ENCODE peak calls at places on chromosomes 2 and 18, in five cellular contexts. One of them, this sample, is unnamed.

GRCh38 chr2:2898744-2899143 is 478.9 kb downstream of the EIPR1 start:
- DNase-seq in MM.1S: no peak
- DNase-seq in fibroblast of lung: no peak
- DNase-seq in endodermal cell: no peak
- DNase-seq in HCT116: no peak
- DNase-seq in this sample: no peak

GRCh38 chr2:8679827-8680731 is 1.8 kb upstream of the ID2 start:
- DNase-seq in HCT116: peak
- DNase-seq in MM.1S: no peak
- DNase-seq in endodermal cell: peak
- DNase-seq in fibroblast of lung: peak
- DNase-seq in this sample: no peak

GRCh38 chr2:88690591-88691338 is 708 bp upstream of the RPIA start:
- DNase-seq in endodermal cell: no peak
- DNase-seq in HCT116: peak
- DNase-seq in MM.1S: peak
- DNase-seq in fibroblast of lung: no peak
- DNase-seq in this sample: no peak

GRCh38 chr2:118530976-118531375 is 316.5 kb downstream of the EN1 start:
- DNase-seq in MM.1S: no peak
- DNase-seq in fibroblast of lung: no peak
- DNase-seq in endodermal cell: no peak
- DNase-seq in HCT116: peak
- DNase-seq in this sample: no peak

GRCh38 chr2:109560265-109560664 is 53.5 kb downstream of the SEPTIN10 start:
- DNase-seq in endodermal cell: no peak
- DNase-seq in fibroblast of lung: no peak
- DNase-seq in MM.1S: no peak
- DNase-seq in HCT116: no peak
- DNase-seq in this sample: no peak

GRCh38 chr18:3148930-3149535 is 70.7 kb downstream of the MYOM1 start:
- DNase-seq in HCT116: no peak
- DNase-seq in MM.1S: no peak
- DNase-seq in fibroblast of lung: peak
- DNase-seq in endodermal cell: no peak
- DNase-seq in this sample: no peak

GRCh38 chr2:94960266-94960665 is 65.2 kb upstream of the MAL start:
- DNase-seq in MM.1S: no peak
- DNase-seq in fibroblast of lung: no peak
- DNase-seq in HCT116: no peak
- DNase-seq in endodermal cell: no peak
- DNase-seq in this sample: no peak

GRCh38 chr2:236507393-236508085 is 62.1 kb upstream of the ACKR3 start:
- DNase-seq in fibroblast of lung: peak
- DNase-seq in endodermal cell: peak
- DNase-seq in HCT116: no peak
- DNase-seq in MM.1S: no peak
- DNase-seq in this sample: no peak

GRCh38 chr18:53790817-53791216 is 433.7 kb downstream of the MBD2 start:
- DNase-seq in endodermal cell: no peak
- DNase-seq in fibroblast of lung: peak
- DNase-seq in HCT116: no peak
- DNase-seq in MM.1S: no peak
- DNase-seq in this sample: no peak

GRCh38 chr2:199440118-199440517 is 17.6 kb downstream of the SATB2 start:
- DNase-seq in fibroblast of lung: no peak
- DNase-seq in MM.1S: no peak
- DNase-seq in HCT116: no peak
- DNase-seq in endodermal cell: no peak
- DNase-seq in this sample: no peak

GRCh38 chr2:50674876-50675275 is 357.1 kb downstream of the NRXN1 start:
- DNase-seq in HCT116: no peak
- DNase-seq in fibroblast of lung: no peak
- DNase-seq in MM.1S: no peak
- DNase-seq in endodermal cell: peak
- DNase-seq in this sample: no peak

GRCh38 chr18:60466671-60467070 is 94.1 kb upstream of the MC4R start:
- DNase-seq in fibroblast of lung: peak
- DNase-seq in endodermal cell: no peak
- DNase-seq in HCT116: no peak
- DNase-seq in MM.1S: no peak
- DNase-seq in this sample: no peak

GRCh38 chr2:96413067-96413722 is 77.6 kb downstream of the NCAPH start:
- DNase-seq in MM.1S: no peak
- DNase-seq in fibroblast of lung: peak
- DNase-seq in HCT116: no peak
- DNase-seq in endodermal cell: no peak
- DNase-seq in this sample: no peak

GRCh38 chr2:84969511-84970265 is 1.3 kb upstream of the KCMF1 start:
- DNase-seq in MM.1S: peak
- DNase-seq in fibroblast of lung: peak
- DNase-seq in HCT116: no peak
- DNase-seq in endodermal cell: no peak
- DNase-seq in this sample: peak

GRCh38 chr2:143451622-143452021 is 322.4 kb downstream of the ARHGAP15 start:
- DNase-seq in endodermal cell: no peak
- DNase-seq in MM.1S: no peak
- DNase-seq in fibroblast of lung: peak
- DNase-seq in HCT116: no peak
- DNase-seq in this sample: no peak

GRCh38 chr2:157890960-157891629 is 15.0 kb upstream of the ACVR1 start:
- DNase-seq in HCT116: no peak
- DNase-seq in endodermal cell: no peak
- DNase-seq in fibroblast of lung: no peak
- DNase-seq in MM.1S: no peak
- DNase-seq in this sample: no peak

GRCh38 chr18:11392974-11393373 is 216.4 kb upstream of the SLC35G4 start:
- DNase-seq in MM.1S: no peak
- DNase-seq in HCT116: no peak
- DNase-seq in endodermal cell: no peak
- DNase-seq in fibroblast of lung: no peak
- DNase-seq in this sample: no peak

GRCh38 chr2:237860273-237860935 is 981 bp downstream of the RAMP1 start:
- DNase-seq in fibroblast of lung: no peak
- DNase-seq in MM.1S: no peak
- DNase-seq in endodermal cell: peak
- DNase-seq in HCT116: no peak
- DNase-seq in this sample: no peak

GRCh38 chr2:195612515-195613495 is 44.2 kb upstream of the SLC39A10 start:
- DNase-seq in HCT116: no peak
- DNase-seq in endodermal cell: peak
- DNase-seq in fibroblast of lung: peak
- DNase-seq in MM.1S: no peak
- DNase-seq in this sample: no peak

GRCh38 chr2:226623587-226624368 is 175.8 kb downstream of the IRS1 start:
- DNase-seq in fibroblast of lung: no peak
- DNase-seq in HCT116: no peak
- DNase-seq in MM.1S: no peak
- DNase-seq in endodermal cell: no peak
- DNase-seq in this sample: no peak

GRCh38 chr2:223262946-223263345 is 211.0 kb downstream of the KCNE4 start:
- DNase-seq in endodermal cell: peak
- DNase-seq in fibroblast of lung: no peak
- DNase-seq in MM.1S: no peak
- DNase-seq in HCT116: peak
- DNase-seq in this sample: no peak

GRCh38 chr2:207772081-207772843 is 2.6 kb upstream of the FZD5 start:
- DNase-seq in HCT116: no peak
- DNase-seq in endodermal cell: peak
- DNase-seq in MM.1S: no peak
- DNase-seq in fibroblast of lung: peak
- DNase-seq in this sample: peak

GRCh38 chr2:196823750-196824149 is 14.6 kb upstream of the C2orf66 start:
- DNase-seq in endodermal cell: no peak
- DNase-seq in HCT116: no peak
- DNase-seq in fibroblast of lung: peak
- DNase-seq in MM.1S: no peak
- DNase-seq in this sample: no peak

GRCh38 chr2:24540011-24540477 is 49.0 kb downstream of the NCOA1 start:
- DNase-seq in MM.1S: no peak
- DNase-seq in fibroblast of lung: no peak
- DNase-seq in endodermal cell: no peak
- DNase-seq in HCT116: no peak
- DNase-seq in this sample: no peak

GRCh38 chr2:239107936-239108335 is 260.1 kb downstream of the TWIST2 start:
- DNase-seq in HCT116: no peak
- DNase-seq in fibroblast of lung: no peak
- DNase-seq in MM.1S: no peak
- DNase-seq in endodermal cell: no peak
- DNase-seq in this sample: no peak

DNA sequence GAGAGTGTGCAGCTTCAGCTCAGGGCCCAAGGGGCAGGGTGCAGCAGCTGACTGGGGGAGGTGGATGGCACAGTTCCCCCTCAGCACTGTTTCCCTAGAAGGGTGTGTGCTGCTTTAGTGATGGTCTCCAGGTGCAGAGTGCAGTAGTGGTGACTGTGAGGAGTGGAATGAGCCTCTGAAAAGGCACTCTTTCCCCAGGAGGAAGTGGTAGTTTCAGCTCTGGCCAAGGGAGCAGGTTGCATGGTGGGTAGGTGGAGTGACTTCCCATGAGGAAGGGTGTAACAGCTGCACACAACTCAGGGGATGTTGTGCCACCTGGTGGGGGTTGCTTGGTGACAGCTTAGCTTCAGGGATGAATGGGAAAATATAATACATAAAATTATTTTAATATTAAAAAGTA is 251.5 kb upstream of the NXPH2 start:
- DNase-seq in MM.1S: peak
- DNase-seq in endodermal cell: peak
- DNase-seq in fibroblast of lung: no peak
- DNase-seq in HCT116: peak
- DNase-seq in this sample: no peak
- TF ChIP-seq CTCF in MM.1S: peak
- TF ChIP-seq CTCF in endodermal cell: peak
- TF ChIP-seq CTCF in fibroblast of lung: no peak
- TF ChIP-seq CTCF in HCT116: peak
- TF ChIP-seq CTCF in this sample: no peak

GRCh38 chr18:77099501-77100370 is 32.8 kb downstream of the MBP start:
- DNase-seq in fibroblast of lung: no peak
- DNase-seq in endodermal cell: peak
- DNase-seq in MM.1S: no peak
- DNase-seq in HCT116: no peak
- DNase-seq in this sample: peak

GRCh38 chr18:77100751-77101355 is 31.7 kb downstream of the MBP start:
- DNase-seq in fibroblast of lung: no peak
- DNase-seq in HCT116: no peak
- DNase-seq in MM.1S: no peak
- DNase-seq in endodermal cell: no peak
- DNase-seq in this sample: peak

GRCh38 chr18:77098033-77098432 is 34.5 kb downstream of the MBP start:
- DNase-seq in endodermal cell: no peak
- DNase-seq in fibroblast of lung: peak
- DNase-seq in HCT116: no peak
- DNase-seq in MM.1S: no peak
- DNase-seq in this sample: no peak

GRCh38 chr18:77096936-77097886 is 35.4 kb downstream of the MBP start:
- DNase-seq in MM.1S: no peak
- DNase-seq in fibroblast of lung: no peak
- DNase-seq in endodermal cell: peak
- DNase-seq in HCT116: no peak
- DNase-seq in this sample: no peak

GRCh38 chr18:77098554-77099174 is 33.9 kb downstream of the MBP start:
- DNase-seq in fibroblast of lung: peak
- DNase-seq in HCT116: no peak
- DNase-seq in endodermal cell: peak
- DNase-seq in MM.1S: no peak
- DNase-seq in this sample: peak
- H3K9ac ChIP-seq in fibroblast of lung: no peak
- H3K9ac ChIP-seq in HCT116: no peak
- H3K9ac ChIP-seq in endodermal cell: no peak
- H3K9ac ChIP-seq in MM.1S: no peak
- H3K9ac ChIP-seq in this sample: peak

DNA sequence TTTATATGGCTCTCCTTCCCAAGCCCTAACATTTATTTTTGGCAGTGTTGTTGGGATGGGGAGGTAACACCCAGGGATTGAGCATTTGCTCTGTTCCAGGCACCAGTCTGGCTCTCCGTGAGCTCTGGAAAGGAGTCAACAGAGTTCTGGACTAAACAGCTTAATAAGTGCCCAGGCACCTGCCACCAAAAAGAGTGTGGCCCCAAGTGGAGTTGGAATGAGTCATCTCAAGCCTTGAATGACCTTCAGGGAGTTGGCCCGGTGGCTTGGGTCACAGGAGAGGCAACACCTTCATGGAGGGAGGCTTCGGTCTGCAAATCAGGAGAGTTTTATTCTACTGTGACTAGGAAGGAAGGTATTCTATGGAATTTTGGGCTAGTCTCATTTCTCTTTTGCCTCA is 203.2 kb downstream of the DLGAP1 start:
- DNase-seq in HCT116: no peak
- DNase-seq in endodermal cell: no peak
- DNase-seq in fibroblast of lung: no peak
- DNase-seq in MM.1S: no peak
- DNase-seq in this sample: no peak
- TF ChIP-seq CTCF in HCT116: no peak
- TF ChIP-seq CTCF in endodermal cell: no peak
- TF ChIP-seq CTCF in fibroblast of lung: no peak
- TF ChIP-seq CTCF in MM.1S: no peak
- TF ChIP-seq CTCF in this sample: no peak

GRCh38 chr2:217940261-217941220 is 62.3 kb downstream of the TNS1 start:
- DNase-seq in MM.1S: no peak
- DNase-seq in fibroblast of lung: no peak
- DNase-seq in HCT116: no peak
- DNase-seq in endodermal cell: no peak
- DNase-seq in this sample: no peak
- H3K9ac ChIP-seq in MM.1S: no peak
- H3K9ac ChIP-seq in fibroblast of lung: peak
- H3K9ac ChIP-seq in HCT116: no peak
- H3K9ac ChIP-seq in endodermal cell: no peak
- H3K9ac ChIP-seq in this sample: no peak

GRCh38 chr2:188983427-188984101 is 9.4 kb downstream of the COL3A1 start:
- DNase-seq in endodermal cell: no peak
- DNase-seq in fibroblast of lung: peak
- DNase-seq in MM.1S: no peak
- DNase-seq in HCT116: peak
- DNase-seq in this sample: no peak
- TF ChIP-seq CTCF in endodermal cell: peak
- TF ChIP-seq CTCF in fibroblast of lung: peak
- TF ChIP-seq CTCF in MM.1S: no peak
- TF ChIP-seq CTCF in HCT116: peak
- TF ChIP-seq CTCF in this sample: no peak

DNA sequence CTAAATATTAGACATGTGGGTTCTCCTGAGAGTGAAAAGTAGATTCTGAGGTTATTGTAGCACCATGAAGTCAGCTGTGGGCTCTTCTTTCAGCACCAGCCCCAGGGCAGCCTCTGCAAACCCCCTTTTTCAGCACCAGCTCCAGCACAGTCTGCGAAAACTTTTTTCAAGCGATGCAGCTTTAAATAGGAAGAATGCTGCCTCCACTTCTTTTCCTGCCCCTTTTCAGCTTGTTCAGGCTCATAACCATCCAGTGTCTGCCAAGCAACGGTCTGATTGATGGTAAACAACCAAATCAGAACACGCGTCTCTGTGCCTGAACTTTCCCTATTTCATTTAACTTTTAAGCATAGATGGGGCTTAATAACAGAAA is at the start of gene COL5A2:
- DNase-seq in MM.1S: no peak
- DNase-seq in HCT116: no peak
- DNase-seq in fibroblast of lung: peak
- DNase-seq in endodermal cell: peak
- DNase-seq in this sample: no peak
- H3K9ac ChIP-seq in MM.1S: no peak
- H3K9ac ChIP-seq in HCT116: no peak
- H3K9ac ChIP-seq in fibroblast of lung: peak
- H3K9ac ChIP-seq in endodermal cell: peak
- H3K9ac ChIP-seq in this sample: no peak

GRCh38 chr2:74333175-74333574 is 10.0 kb downstream of the SLC4A5 start:
- DNase-seq in MM.1S: peak
- DNase-seq in HCT116: peak
- DNase-seq in fibroblast of lung: peak
- DNase-seq in endodermal cell: peak
- DNase-seq in this sample: peak
- TF ChIP-seq CTCF in MM.1S: peak
- TF ChIP-seq CTCF in HCT116: peak
- TF ChIP-seq CTCF in fibroblast of lung: peak
- TF ChIP-seq CTCF in endodermal cell: peak
- TF ChIP-seq CTCF in this sample: peak